ENCODE peak calls at places on chromosomes 5 and 9, in four cellular contexts. J, O, X and K are unnamed samples.

GRCh38 chr9:4297795-4298254 is 2.0 kb downstream of the GLIS3 start:
- DNase-seq in J (peak; percentile 75), O (peak; percentile 74), X (no peak), K (peak; percentile 10)

GRCh38 chr5:141664733-141665461 is 13.7 kb upstream of the FCHSD1 start:
- DNase-seq in J (peak; percentile 88), O (peak; percentile 90), X (peak; percentile 94), K (peak; percentile 77)

GRCh38 chr5:179233909-179234562 is 111.2 kb downstream of the ADAMTS2 start:
- DNase-seq in J (peak; percentile 9), O (peak; percentile 48), X (no peak), K (no peak)

GRCh38 chr9:16121593-16121992 is 568.8 kb downstream of the CCDC171 start:
- DNase-seq in J (no peak), O (peak; percentile 53), X (no peak), K (no peak)

GRCh38 chr9:134339183-134339806 is 13.0 kb downstream of the RXRA start:
- DNase-seq in J (no peak), O (no peak), X (no peak), K (peak; percentile 50)

GRCh38 chr5:751496-751895 is 33.0 kb downstream of the ZDHHC11B start:
- DNase-seq in J (no peak), O (peak; percentile 1), X (no peak), K (no peak)

GRCh38 chr5:18740301-18740700 is 1106.0 kb downstream of the TAF11L14 start:
- DNase-seq in J (no peak), O (no peak), X (no peak), K (no peak)

GRCh38 chr5:132264546-132265335 is 7.2 kb downstream of the PDLIM4 start:
- DNase-seq in J (no peak), O (no peak), X (peak; percentile 29), K (no peak)

GRCh38 chr5:1030801-1031271 is 22.2 kb downstream of the NKD2 start:
- DNase-seq in J (no peak), O (peak; percentile 28), X (no peak), K (no peak)

GRCh38 chr9:74724317-74724716 is 163.4 kb downstream of the TRPM6 start:
- DNase-seq in J (no peak), O (no peak), X (no peak), K (no peak)

GRCh38 chr5:179907570-179908324 is at the start of gene TBC1D9B:
- DNase-seq in J (peak; percentile 60), O (peak; percentile 96), X (peak; percentile 81), K (peak; percentile 84)

GRCh38 chr5:17831279-17831678 is 197.0 kb downstream of the TAF11L14 start:
- DNase-seq in J (no peak), O (no peak), X (no peak), K (no peak)

GRCh38 chr5:175337680-175338079 is 106.3 kb downstream of the DRD1 start:
- DNase-seq in J (no peak), O (no peak), X (no peak), K (no peak)

GRCh38 chr9:97638666-97639065 is 5.0 kb downstream of the NCBP1 start:
- DNase-seq in J (no peak), O (no peak), X (no peak), K (no peak)

GRCh38 chr9:123269316-123269715 is 930 bp upstream of the STRBP start:
- DNase-seq in J (peak; percentile 17), O (no peak), X (no peak), K (no peak)

GRCh38 chr9:20873240-20873860 is 158.1 kb downstream of the HACD4 start:
- DNase-seq in J (no peak), O (no peak), X (no peak), K (no peak)

GRCh38 chr5:85266692-85267091 is 882.0 kb upstream of the EDIL3 start:
- DNase-seq in J (no peak), O (no peak), X (no peak), K (no peak)

GRCh38 chr9:81737871-81738507 is 48.6 kb upstream of the TLE1 start:
- DNase-seq in J (no peak), O (no peak), X (no peak), K (no peak)

GRCh38 chr5:134142806-134143205 is 28.3 kb downstream of the TCF7 start:
- DNase-seq in J (no peak), O (no peak), X (peak; percentile 41), K (no peak)

GRCh38 chr9:114218264-114219120 is 63.2 kb downstream of the COL27A1 start:
- DNase-seq in J (no peak), O (no peak), X (no peak), K (no peak)

GRCh38 chr5:100516285-100516684 is 18.9 kb upstream of the FAM174A start:
- DNase-seq in J (no peak), O (no peak), X (no peak), K (no peak)

GRCh38 chr5:58582004-58582403 is 871 bp upstream of the RAB3C start:
- DNase-seq in J (peak; percentile 59), O (peak; percentile 65), X (peak; percentile 57), K (no peak)

GRCh38 chr5:71587709-71588532 is 781 bp downstream of the MCCC2 start:
- DNase-seq in J (peak; percentile 13), O (peak; percentile 21), X (peak; percentile 52), K (peak; percentile 26)

GRCh38 chr5:169300468-169301385 is at the start of gene SLIT3:
- DNase-seq in J (peak; percentile 75), O (peak; percentile 90), X (peak; percentile 76), K (peak; percentile 39)

GRCh38 chr5:122077451-122078115 is 476 bp downstream of the LOX start:
- DNase-seq in J (peak; percentile 54), O (peak; percentile 73), X (peak; percentile 82), K (no peak)

GRCh38 chr5:68176802-68177479 is 38.6 kb upstream of the PIK3R1 start:
- DNase-seq in J (no peak), O (no peak), X (no peak), K (no peak)

GRCh38 chr5:18754201-18754600 is 1119.9 kb downstream of the TAF11L14 start:
- DNase-seq in J (no peak), O (no peak), X (no peak), K (no peak)

GRCh38 chr9:35733109-35733541 is 659 bp downstream of the CREB3 start:
- DNase-seq in J (peak; percentile 63), O (peak; percentile 43), X (peak; percentile 65), K (peak; percentile 24)

GRCh38 chr5:96997265-96997859 is 61.5 kb downstream of the LNPEP start:
- DNase-seq in J (no peak), O (peak; percentile 21), X (no peak), K (peak; percentile 21)

GRCh38 chr9:98356326-98356725 is 100.9 kb upstream of the TBC1D2 start:
- DNase-seq in J (no peak), O (no peak), X (no peak), K (no peak)

GRCh38 chr9:125233678-125234077 is 7.5 kb downstream of the HSPA5 start:
- DNase-seq in J (no peak), O (no peak), X (no peak), K (peak; percentile 21)

GRCh38 chr5:3678801-3679200 is 83.2 kb downstream of the IRX1 start:
- DNase-seq in J (no peak), O (no peak), X (no peak), K (no peak)
- TF ChIP-seq TEAD4 in J (no peak), O (no peak), X (no peak), K (no peak)

DNA sequence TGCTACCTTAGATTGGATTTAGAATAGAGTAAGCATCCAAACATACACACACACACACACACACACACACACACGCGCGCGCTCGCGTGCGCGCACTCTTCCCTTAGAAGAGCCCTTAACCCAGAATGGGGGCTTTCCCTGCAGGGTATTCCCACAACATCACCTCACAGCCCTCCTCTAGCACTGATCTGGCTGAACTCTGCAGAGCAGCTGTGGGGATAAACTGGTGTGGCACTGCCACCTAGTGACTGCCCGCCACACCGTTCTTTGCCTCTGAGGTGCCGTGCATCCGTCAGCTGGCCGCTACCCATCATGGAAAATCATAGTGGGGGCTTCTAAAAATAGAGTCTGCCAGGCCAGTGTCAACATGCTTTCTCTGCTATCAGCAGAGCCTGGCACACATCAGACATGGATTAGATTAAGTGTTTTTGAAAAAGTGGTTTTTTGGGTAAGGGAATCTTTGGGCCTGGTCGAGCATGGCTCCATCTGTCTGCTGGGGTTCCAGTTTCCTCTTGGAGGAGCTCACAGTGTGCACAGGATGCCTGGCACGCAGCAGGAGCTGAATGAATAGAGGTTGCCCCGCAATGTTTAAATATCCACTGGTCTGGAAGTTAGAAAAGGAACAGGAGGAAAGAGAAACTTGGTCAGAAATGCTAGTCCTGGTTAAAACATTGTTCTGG is 88.1 kb downstream of the KCNN2 start:
- DNase-seq in J (peak; percentile 77), O (peak; percentile 74), X (peak; percentile 78), K (peak; percentile 10)
- TF ChIP-seq TEAD4 in J (no peak), O (no peak), X (no peak), K (no peak)

DNA sequence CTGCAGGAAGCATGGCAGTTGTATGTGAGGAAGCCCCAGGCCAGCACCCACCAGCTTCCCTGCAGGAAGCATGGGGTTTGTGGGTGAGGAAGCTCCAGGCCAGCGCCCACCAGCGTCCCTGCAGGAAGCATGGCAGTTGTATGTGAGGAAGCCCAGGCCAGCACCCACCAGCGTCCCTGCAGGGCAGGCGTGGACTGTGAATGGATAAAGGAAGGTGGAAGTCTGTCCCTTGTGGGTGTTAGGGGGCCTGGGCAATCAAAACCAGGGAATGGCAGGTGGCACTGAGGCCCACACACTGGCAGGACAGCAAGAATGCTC is 78.6 kb downstream of the DAP start:
- DNase-seq in J (no peak), O (no peak), X (no peak), K (no peak)
- TF ChIP-seq TEAD4 in J (no peak), O (no peak), X (no peak), K (no peak)

GRCh38 chr9:91071185-91071990 is 269.8 kb downstream of the SYK start:
- DNase-seq in J (no peak), O (no peak), X (peak; percentile 41), K (peak; percentile 16)
- TF ChIP-seq TEAD4 in J (no peak), O (no peak), X (no peak), K (no peak)

GRCh38 chr9:130045657-130046450 is 2.9 kb upstream of the FNBP1 start:
- DNase-seq in J (no peak), O (no peak), X (no peak), K (no peak)
- TF ChIP-seq TEAD4 in J (no peak), O (no peak), X (no peak), K (no peak)

GRCh38 chr5:32047056-32047455 is 127.1 kb downstream of the GOLPH3 start:
- DNase-seq in J (no peak), O (no peak), X (no peak), K (no peak)

GRCh38 chr5:32044904-32045303 is 129.2 kb downstream of the GOLPH3 start:
- DNase-seq in J (no peak), O (no peak), X (no peak), K (no peak)

GRCh38 chr5:32038537-32038936 is 135.6 kb downstream of the GOLPH3 start:
- DNase-seq in J (no peak), O (no peak), X (no peak), K (no peak)

DNA sequence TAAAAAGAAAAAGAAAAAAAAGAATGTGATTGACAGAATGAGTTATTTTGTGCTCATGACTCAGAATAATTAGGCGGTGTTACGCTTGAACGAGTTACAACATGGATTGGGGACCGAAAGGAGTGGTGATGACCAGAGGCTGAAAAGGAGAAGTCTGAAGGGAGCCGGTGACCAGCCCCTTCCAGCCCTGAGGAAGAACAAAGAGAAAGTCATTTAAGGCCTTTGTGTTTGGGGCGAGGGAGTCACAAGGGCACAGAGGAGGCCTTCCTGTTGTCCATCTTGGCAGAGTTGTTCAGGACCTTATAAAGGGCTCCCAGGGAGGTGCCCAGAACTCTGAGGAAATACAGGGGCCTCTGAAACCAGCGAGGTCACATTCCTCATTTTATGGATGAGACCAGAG is 131.5 kb downstream of the GOLPH3 start:
- DNase-seq in J (no peak), O (no peak), X (no peak), K (no peak)
- TF ChIP-seq TEAD4 in J (no peak), O (no peak), X (no peak), K (no peak)